ENCODE peak calls at places on chromosomes 5 and 9, in six cellular contexts. P, I, C, G, U and B are unnamed samples. For H3K9me3, the result is how much of the 10 kb centered on the place peaks cover.

GRCh38 chr9:136023401-136024225 is 62.4 kb upstream of the UBAC1 start:
- DNase-seq in G (peak), P (peak), U (peak), C (peak), I (peak), B (no peak)

GRCh38 chr9:87853289-87853688 is 29.4 kb upstream of the SPATA31E1 start:
- DNase-seq in I (no peak), C (peak), G (no peak), P (no peak), U (no peak), B (no peak)

GRCh38 chr5:138903113-138903789 is 28.1 kb upstream of the LRRTM2 start:
- DNase-seq in G (no peak), C (no peak), P (peak), U (peak), I (no peak), B (no peak)

GRCh38 chr5:131096774-131097695 is 68.0 kb downstream of the HINT1 start:
- DNase-seq in G (no peak), I (no peak), C (no peak), U (no peak), P (no peak), B (no peak)

GRCh38 chr5:98334946-98335345 is 438.5 kb upstream of the RGMB start:
- DNase-seq in P (no peak), U (no peak), C (no peak), G (no peak), I (no peak), B (no peak)

GRCh38 chr5:97006454-97006853 is 70.6 kb downstream of the LNPEP start:
- DNase-seq in G (no peak), U (no peak), C (no peak), P (no peak), I (no peak), B (no peak)

GRCh38 chr9:21995652-21996275 is 1.2 kb downstream of the CDKN2B-AS1 start:
- DNase-seq in I (peak), P (peak), C (peak), G (no peak), U (peak), B (no peak)

GRCh38 chr9:12973702-12974101 is 198.9 kb downstream of the LURAP1L start:
- DNase-seq in G (no peak), C (no peak), U (no peak), P (no peak), I (no peak), B (peak)

GRCh38 chr5:50958852-50959457 is 292.5 kb downstream of the PARP8 start:
- DNase-seq in I (no peak), C (no peak), P (peak), U (peak), G (no peak), B (no peak)

GRCh38 chr9:97096793-97097192 is 57.9 kb upstream of the CTSV start:
- DNase-seq in I (no peak), G (no peak), C (no peak), U (no peak), P (no peak), B (no peak)

GRCh38 chr9:15553528-15553898 is 670 bp downstream of the CCDC171 start:
- DNase-seq in C (no peak), U (no peak), G (no peak), P (no peak), I (no peak), B (no peak)

GRCh38 chr9:27888661-27889295 is 315.5 kb upstream of the C9orf72 start:
- DNase-seq in I (no peak), G (no peak), P (no peak), U (peak), C (peak), B (no peak)

GRCh38 chr5:35095366-35095765 is 47.6 kb upstream of the AGXT2 start:
- DNase-seq in P (no peak), U (no peak), C (no peak), G (no peak), I (no peak), B (no peak)

GRCh38 chr5:35096933-35097332 is 49.2 kb upstream of the AGXT2 start:
- DNase-seq in G (no peak), U (no peak), P (no peak), I (no peak), C (no peak), B (no peak)

GRCh38 chr5:35096209-35096608 is 48.5 kb upstream of the AGXT2 start:
- DNase-seq in I (no peak), U (no peak), P (peak), C (no peak), G (no peak), B (no peak)

GRCh38 chr5:35101016-35101415 is 53.3 kb upstream of the AGXT2 start:
- DNase-seq in C (no peak), G (no peak), I (no peak), U (no peak), P (no peak), B (no peak)

DNA sequence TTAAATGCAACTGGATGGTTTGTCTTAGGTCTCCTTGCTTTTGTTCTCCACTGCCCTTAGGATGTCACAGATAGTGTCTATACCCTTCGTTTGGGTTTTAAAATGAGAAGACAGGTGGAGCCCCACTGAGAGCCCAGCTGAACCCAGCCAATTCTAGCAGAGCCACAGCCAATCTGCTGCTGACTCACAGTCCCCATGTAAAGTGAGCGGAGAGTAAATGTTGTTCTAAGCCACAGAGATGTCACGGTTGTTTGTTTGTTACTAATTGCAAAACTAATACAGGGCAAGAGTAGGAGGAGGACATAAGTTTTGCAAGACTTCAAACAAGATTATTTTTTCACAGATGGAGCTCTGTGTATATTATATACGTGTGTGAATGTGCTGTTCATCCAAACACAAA is 50.5 kb upstream of the AGXT2 start:
- DNase-seq in I (no peak), U (no peak), G (no peak), C (no peak), P (no peak), B (no peak)
- H3K4me3 ChIP-seq in I (no peak), U (no peak), G (no peak), C (no peak), P (no peak), B (no peak)

GRCh38 chr5:132354828-132355765 is 14.4 kb upstream of the SLC22A5 start:
- DNase-seq in C (peak), G (no peak), I (no peak), P (no peak), U (no peak), B (no peak)
- H3K9me3 ChIP-seq in C (under half), G (under half), I (under half), P (under half), U (under half), B (under half)

DNA sequence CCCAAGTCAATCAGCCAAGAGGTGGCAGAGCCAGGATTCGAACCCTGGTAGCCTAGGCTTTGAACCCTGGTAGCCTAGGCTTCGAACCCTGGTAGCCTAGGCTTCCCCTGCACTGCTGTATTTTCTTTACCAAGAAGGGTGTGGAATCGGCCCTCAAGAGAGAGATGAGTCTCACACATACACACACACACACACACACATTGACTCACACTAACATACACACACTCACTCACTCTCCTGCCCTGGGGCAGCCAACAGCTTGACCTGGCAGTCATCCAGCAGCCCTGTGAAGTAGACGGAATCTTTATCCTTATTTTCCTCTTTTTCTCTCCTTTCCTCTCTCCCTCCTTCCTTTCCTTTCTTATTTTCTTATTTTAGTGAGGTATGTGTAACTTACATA is 55.4 kb upstream of the RPL26L1 start:
- DNase-seq in P (peak), G (peak), I (peak), U (peak), C (no peak), B (peak)
- H3K4me3 ChIP-seq in P (no peak), G (no peak), I (no peak), U (no peak), C (no peak), B (no peak)

DNA sequence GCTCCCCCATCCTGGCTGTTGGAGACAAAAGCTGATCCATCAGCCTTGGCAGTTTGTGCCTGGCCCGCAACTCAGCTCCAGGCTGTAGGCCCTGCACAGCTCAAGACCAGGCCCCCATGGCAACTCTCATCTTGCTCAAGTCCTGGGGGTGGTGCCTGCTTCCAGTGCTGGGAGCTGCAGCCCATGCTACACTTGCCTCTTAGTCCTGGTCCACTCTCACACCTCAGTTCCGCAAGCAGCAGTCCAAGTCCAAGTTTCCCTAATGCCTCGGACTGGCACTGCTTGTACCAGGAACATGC is 14.2 kb downstream of the AHRR start:
- DNase-seq in G (no peak), C (no peak), U (no peak), P (no peak), I (no peak), B (no peak)
- H3K9me3 ChIP-seq in G (under half), C (under half), U (under half), P (under half), I (under half), B (under half)

GRCh38 chr9:33709241-33709640 is 86.1 kb upstream of the PRSS3 start:
- DNase-seq in G (no peak), I (no peak), C (no peak), P (no peak), U (no peak), B (no peak)

GRCh38 chr9:33719581-33720374 is 75.6 kb upstream of the PRSS3 start:
- DNase-seq in U (peak), P (no peak), G (no peak), I (peak), C (peak), B (peak)

GRCh38 chr9:33718987-33719386 is 76.4 kb upstream of the PRSS3 start:
- DNase-seq in G (no peak), U (peak), C (peak), P (no peak), I (no peak), B (peak)

DNA sequence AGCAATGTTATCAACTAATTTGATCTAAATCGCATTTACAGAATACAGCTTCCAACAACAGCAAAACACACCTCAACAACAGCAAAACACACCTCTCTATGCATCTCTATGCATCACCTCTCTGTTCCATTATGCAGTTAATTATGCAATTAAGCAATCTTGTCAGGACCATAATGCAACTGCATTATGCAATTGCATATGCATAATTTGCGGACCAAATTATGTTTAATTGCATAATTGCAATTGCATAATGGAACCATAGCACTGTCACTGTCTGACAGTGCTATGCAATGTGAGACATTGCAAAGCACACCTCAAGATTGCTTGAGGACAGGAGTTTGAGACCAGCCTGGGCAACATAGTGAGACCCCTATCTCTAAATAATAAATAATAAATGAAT is 80.4 kb upstream of the PRSS3 start:
- DNase-seq in I (no peak), P (no peak), C (no peak), U (no peak), G (no peak), B (no peak)
- H3K4me3 ChIP-seq in I (no peak), P (no peak), C (no peak), U (no peak), G (no peak), B (no peak)

GRCh38 chr9:69433426-69433825 is 108.4 kb downstream of the ENTREP1 start:
- DNase-seq in P (no peak), U (no peak), I (no peak), G (peak), C (no peak), B (no peak)
- H3K9me3 ChIP-seq in P (under half), U (under half), I (under half), G (under half), C (under half), B (under half)